ENCODE peak calls at places on chromosomes 1 and 21, in six cellular contexts. R, B, A, M, X and G are unnamed samples.

GRCh38 chr1:117661027-117661426 is 55.2 kb downstream of the TENT5C start:
- DNase-seq in X (no peak), R (no peak), B (no peak), M (no peak), A (no peak), G (no peak)

GRCh38 chr1:30907390-30907640 is 1.2 kb downstream of the SDC3 start:
- DNase-seq in A (no peak), B (no peak), R (no peak), X (no peak), M (no peak), G (no peak)

GRCh38 chr1:96815914-96816313 is 94.3 kb downstream of the PTBP2 start:
- DNase-seq in X (no peak), A (no peak), B (no peak), M (no peak), R (no peak), G (no peak)

GRCh38 chr1:28582248-28582615 is 9.8 kb upstream of the RAB42 start:
- DNase-seq in M (peak), X (no peak), B (no peak), R (no peak), A (no peak), G (no peak)

GRCh38 chr1:26771643-26772321 is 16.0 kb upstream of the PIGV start:
- DNase-seq in R (no peak), M (peak), B (no peak), A (peak), X (no peak), G (peak)

GRCh38 chr1:34398916-34399275 is 222.2 kb downstream of the C1orf94 start:
- DNase-seq in A (no peak), M (no peak), B (no peak), R (no peak), X (no peak), G (no peak)

GRCh38 chr21:38751379-38752050 is 54.2 kb upstream of the ETS2 start:
- DNase-seq in A (peak), B (peak), X (no peak), M (no peak), R (no peak), G (no peak)

GRCh38 chr1:156599811-156600210 is 1.5 kb downstream of the GPATCH4 start:
- DNase-seq in A (no peak), X (no peak), M (no peak), B (no peak), R (no peak), G (no peak)

GRCh38 chr1:42319871-42320484 is 15.1 kb downstream of the FOXJ3 start:
- DNase-seq in R (peak), X (no peak), M (no peak), A (no peak), B (no peak), G (no peak)

GRCh38 chr1:223019236-223019635 is 123.8 kb downstream of the TLR5 start:
- DNase-seq in X (no peak), A (no peak), R (no peak), M (no peak), B (no peak), G (no peak)

GRCh38 chr1:210143465-210144062 is 89.0 kb upstream of the SERTAD4 start:
- DNase-seq in M (peak), R (peak), B (peak), X (no peak), A (peak), G (peak)

GRCh38 chr1:33220701-33221384 is 35.4 kb upstream of the ZNF362 start:
- DNase-seq in M (no peak), B (no peak), R (no peak), A (no peak), X (no peak), G (no peak)

GRCh38 chr1:244090645-244091044 is 39.6 kb downstream of the ZBTB18 start:
- DNase-seq in A (no peak), M (no peak), X (no peak), R (no peak), B (no peak), G (no peak)

GRCh38 chr21:37032877-37033471 is 26.5 kb downstream of the RIPPLY3 start:
- DNase-seq in B (no peak), R (no peak), M (peak), X (no peak), A (no peak), G (peak)

GRCh38 chr1:114670083-114671010 is 498 bp upstream of the DENND2C start:
- DNase-seq in R (peak), B (peak), A (peak), X (peak), M (peak), G (peak)

GRCh38 chr1:42784946-42785693 is at the start of gene TMEM269:
- DNase-seq in A (no peak), M (no peak), B (no peak), R (peak), X (no peak), G (no peak)

GRCh38 chr1:154743536-154744036 is 126.5 kb downstream of the KCNN3 start:
- DNase-seq in R (no peak), B (no peak), A (no peak), X (no peak), M (no peak), G (no peak)

GRCh38 chr1:228650141-228650540 is 85.1 kb upstream of the RHOU start:
- DNase-seq in X (no peak), R (no peak), A (peak), M (no peak), B (no peak), G (no peak)

GRCh38 chr1:14332158-14332557 is 266.3 kb upstream of the KAZN start:
- DNase-seq in A (no peak), X (no peak), R (no peak), B (no peak), M (no peak), G (no peak)

GRCh38 chr21:37101384-37101783 is 28.3 kb downstream of the TTC3 start:
- DNase-seq in B (no peak), R (no peak), X (no peak), A (no peak), M (peak), G (no peak)

GRCh38 chr1:205275133-205275532 is 46.4 kb downstream of the NUAK2 start:
- DNase-seq in M (no peak), R (no peak), B (no peak), A (no peak), X (no peak), G (no peak)

GRCh38 chr1:109771712-109772657 is 8.3 kb upstream of the EPS8L3 start:
- DNase-seq in A (peak), X (no peak), B (peak), R (no peak), M (no peak), G (no peak)

GRCh38 chr1:3503525-3503886 is 49.0 kb downstream of the ARHGEF16 start:
- DNase-seq in B (no peak), M (no peak), X (no peak), A (no peak), R (no peak), G (no peak)

DNA sequence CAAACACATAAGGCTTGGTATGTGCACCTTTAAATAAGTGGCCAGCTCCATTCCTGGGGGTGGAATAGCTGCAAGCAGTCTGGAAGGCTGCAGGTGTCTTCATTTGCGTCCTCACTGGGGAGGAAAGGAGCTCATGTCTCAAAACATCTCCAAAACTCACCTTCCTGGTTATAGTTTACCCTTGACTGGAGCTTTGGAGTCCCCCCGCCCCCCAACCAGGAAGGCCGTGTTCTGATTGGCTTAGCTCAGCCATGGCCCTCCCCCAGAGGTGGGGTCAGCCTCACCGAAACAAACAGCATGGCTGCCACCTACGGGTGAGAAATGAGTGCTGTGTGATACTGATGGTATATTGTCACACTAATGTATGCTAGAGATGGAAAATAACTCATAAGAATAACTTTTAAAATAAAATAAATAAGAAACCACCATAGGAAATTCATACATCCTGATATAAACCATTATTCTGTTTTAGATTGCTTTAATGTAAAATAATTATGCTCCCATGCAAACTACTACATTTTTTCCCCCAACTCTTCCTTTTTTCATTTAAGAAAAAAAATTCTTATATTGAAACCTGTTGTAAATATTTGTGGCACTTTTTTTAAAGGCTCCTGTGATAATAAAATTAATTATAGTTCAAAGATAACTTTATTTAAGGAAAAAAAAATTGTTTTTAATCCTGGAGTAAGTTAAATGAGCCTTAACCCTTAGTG is 90.8 kb downstream of the ZP4 start:
- DNase-seq in R (peak), A (no peak), M (no peak), X (no peak), B (peak), G (peak)
- H3K4me3 ChIP-seq in R (no peak), A (no peak), M (no peak), X (no peak), B (no peak), G (no peak)

GRCh38 chr1:200134116-200134515 is 106.6 kb downstream of the NR5A2 start:
- DNase-seq in A (no peak), B (no peak), R (no peak), M (no peak), X (no peak), G (no peak)

GRCh38 chr1:200143347-200143746 is 115.8 kb downstream of the NR5A2 start:
- DNase-seq in A (no peak), R (no peak), B (no peak), M (no peak), X (no peak), G (no peak)

GRCh38 chr1:200136384-200136783 is 108.9 kb downstream of the NR5A2 start:
- DNase-seq in R (no peak), B (no peak), M (no peak), X (no peak), A (no peak), G (no peak)

DNA sequence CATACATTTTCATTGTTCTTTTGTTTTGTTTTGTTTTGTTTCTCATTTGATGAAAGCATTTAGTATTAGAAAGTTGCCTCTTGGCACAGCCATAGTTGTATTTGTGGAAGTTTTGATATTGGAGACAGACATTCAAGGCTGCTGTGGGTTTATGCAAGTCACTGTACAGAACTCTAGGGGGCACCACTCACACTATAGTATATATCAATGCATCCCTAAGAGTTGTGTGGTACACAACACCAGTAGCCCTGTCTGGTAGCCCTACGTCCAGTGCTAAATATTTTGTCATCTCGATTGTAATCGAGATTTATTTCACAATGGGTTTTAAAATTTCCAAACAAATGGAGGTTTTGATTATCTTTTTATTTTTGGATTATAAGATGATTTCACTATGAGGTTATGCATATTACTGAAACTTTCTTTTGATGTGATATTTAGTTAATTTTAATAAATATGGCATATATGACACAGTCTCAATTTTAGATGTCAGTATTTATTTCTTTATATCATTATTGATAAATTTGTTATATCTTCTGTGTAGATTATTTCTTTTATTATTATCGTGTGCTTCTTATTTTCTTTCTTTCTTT is 112.2 kb downstream of the NR5A2 start:
- DNase-seq in R (no peak), A (no peak), X (no peak), M (peak), B (no peak), G (peak)
- TF ChIP-seq CTCF in R (peak), A (peak), X (peak), M (peak), B (peak), G (peak)

DNA sequence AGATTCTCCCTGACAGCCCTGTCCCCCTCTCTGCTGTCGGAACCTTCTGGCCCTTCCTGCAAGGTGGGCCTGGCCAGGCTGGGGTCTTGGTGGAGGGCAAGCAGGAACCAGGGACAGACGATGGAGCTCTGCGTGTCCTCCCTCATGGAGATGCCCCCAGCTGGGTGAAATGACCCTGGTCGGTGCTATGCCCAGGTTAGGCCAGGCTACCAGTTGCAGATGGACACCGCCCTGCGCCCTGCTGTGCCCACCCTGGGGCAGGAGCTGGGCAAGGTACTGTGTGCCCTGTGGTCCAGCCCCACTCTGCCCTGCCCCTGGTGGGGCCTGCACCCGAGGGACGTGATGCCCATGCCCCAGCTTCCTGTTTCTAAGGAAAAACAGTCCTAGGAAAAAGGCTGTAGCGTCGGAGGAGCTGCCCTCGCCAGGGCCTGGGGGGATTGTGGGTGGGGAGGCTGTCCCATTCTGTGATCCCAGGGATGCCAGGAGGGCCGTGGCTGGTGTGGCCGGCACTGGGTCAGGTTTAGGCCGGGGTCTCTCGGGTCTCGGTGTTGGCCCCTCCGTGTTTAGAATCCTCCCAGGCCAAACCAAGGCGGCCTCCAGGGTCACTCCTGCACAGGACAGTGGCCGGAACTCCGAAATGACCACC is 77.6 kb downstream of the MORN1 start:
- DNase-seq in M (no peak), X (no peak), B (no peak), A (no peak), R (no peak), G (no peak)
- H3K4me3 ChIP-seq in M (peak), X (peak), B (peak), A (peak), R (no peak), G (peak)

GRCh38 chr21:44320847-44321246 is 18.3 kb downstream of the CFAP410 start:
- DNase-seq in A (no peak), M (no peak), X (no peak), R (no peak), B (no peak), G (no peak)

GRCh38 chr21:44321846-44322450 is 17.2 kb downstream of the CFAP410 start:
- DNase-seq in X (no peak), A (no peak), B (no peak), R (no peak), M (no peak), G (no peak)

GRCh38 chr21:44323591-44323990 is 15.6 kb downstream of the CFAP410 start:
- DNase-seq in A (no peak), X (no peak), B (no peak), M (no peak), R (no peak), G (no peak)

GRCh38 chr21:44324106-44324853 is 14.9 kb downstream of the CFAP410 start:
- DNase-seq in R (no peak), A (no peak), M (no peak), B (no peak), X (no peak), G (no peak)

DNA sequence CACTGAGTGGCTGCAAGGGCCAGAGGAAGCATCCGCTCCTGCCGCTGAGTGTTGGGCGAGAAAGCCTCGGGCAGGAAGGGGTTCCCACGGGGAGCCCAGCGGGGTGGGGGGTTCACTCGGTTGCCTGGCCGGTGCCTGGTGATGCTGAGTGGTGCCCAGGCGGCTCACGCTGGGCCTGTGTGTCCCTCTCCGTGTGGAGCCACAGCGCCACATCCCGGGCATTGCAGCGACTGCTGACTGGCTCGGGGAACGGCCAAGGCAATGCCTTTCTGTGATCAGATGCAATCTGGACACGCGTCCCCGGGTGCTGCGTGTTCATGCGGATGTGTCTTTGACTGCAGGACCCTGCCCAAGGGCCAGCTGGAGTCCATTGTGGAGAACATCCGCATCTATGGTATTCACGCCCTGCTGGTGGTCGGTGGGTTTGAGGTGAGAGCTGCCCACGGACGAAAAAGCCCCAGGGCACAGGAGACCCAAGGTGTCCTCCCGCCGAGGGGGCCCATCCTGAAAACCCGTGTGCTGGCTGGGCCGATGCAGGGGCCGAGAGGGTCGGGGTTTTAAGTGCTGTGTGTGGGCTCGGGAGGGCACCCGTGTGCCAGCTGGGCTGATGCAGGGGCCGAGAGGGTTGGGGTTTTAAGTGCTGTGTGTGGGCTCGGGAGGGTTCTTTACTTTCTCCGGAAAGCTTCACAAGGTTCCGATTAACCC is 16.4 kb downstream of the CFAP410 start:
- DNase-seq in B (no peak), R (no peak), X (no peak), A (no peak), M (no peak), G (no peak)
- TF ChIP-seq CTCF in B (no peak), R (no peak), X (no peak), A (no peak), M (no peak), G (no peak)

GRCh38 chr21:42030311-42030710 is 20.2 kb upstream of the ZBTB21 start:
- DNase-seq in A (no peak), R (no peak), B (no peak), M (no peak), X (no peak), G (no peak)

GRCh38 chr21:42028754-42029385 is 18.7 kb upstream of the ZBTB21 start:
- DNase-seq in R (no peak), X (no peak), B (no peak), M (no peak), A (no peak), G (no peak)

GRCh38 chr21:42026072-42026415 is 15.9 kb upstream of the ZBTB21 start:
- DNase-seq in R (no peak), A (no peak), M (no peak), B (no peak), X (no peak), G (no peak)

GRCh38 chr21:42027085-42027803 is 17.1 kb upstream of the ZBTB21 start:
- DNase-seq in B (no peak), X (no peak), R (no peak), M (no peak), A (no peak), G (no peak)

DNA sequence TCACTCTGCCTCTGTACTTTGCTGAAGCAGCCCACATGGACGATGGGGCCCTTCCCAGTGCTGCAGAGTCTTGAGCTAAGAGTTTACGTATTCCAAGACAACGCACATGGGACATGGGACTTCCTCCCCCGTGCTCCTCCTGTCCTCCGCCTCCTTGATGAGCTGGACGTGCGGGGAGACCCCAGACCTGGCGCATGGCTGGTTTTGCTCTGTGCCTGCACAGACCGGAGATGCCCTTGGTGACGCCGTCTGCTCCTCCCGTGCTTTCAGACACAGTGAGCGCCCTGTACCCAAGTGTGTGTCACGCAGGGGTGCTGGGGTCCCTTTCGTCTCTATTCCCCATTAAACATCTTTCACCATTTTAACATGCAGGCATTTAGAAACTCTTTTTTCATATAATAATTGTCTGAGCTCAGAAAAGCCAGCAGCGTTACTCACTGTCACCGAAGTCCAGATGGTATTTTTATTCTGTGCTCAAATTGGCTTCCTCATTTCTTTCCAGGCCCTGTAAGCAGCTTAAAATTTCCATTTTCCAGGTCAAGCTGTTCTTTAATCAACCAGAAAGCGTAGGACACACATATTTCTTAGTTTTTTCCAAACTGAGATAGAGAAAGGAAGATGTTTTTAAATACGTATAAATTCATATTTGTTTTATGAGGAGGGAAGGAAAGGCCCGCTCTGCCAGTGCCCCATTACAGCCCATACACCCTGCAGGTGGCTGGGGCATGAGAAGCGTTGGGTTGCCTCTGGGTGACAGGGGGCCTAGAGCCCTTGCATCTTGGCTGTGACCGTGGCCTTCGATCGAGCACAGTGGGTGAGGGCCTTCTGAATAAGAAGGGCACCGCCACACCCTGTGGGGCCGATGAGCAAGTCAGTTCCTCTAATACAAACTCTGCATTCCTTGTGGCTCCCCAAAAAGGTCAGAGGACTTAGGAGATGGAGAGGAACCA is 17.9 kb upstream of the ZBTB21 start:
- DNase-seq in R (no peak), X (no peak), B (no peak), A (no peak), M (peak), G (no peak)
- H3K4me3 ChIP-seq in R (no peak), X (no peak), B (no peak), A (no peak), M (no peak), G (no peak)

GRCh38 chr1:83905315-83905907 is 93.5 kb downstream of the TTLL7 start:
- DNase-seq in X (no peak), A (no peak), B (no peak), R (no peak), M (peak), G (no peak)
- TF ChIP-seq CTCF in X (peak), A (peak), B (peak), R (peak), M (peak), G (peak)